ENCODE peak calls at places on chromosomes 13 and 19, in ten cellular contexts. T, B, A, X, O, Y, V, F, H and Z are unnamed samples.

GRCh38 chr19:38197937-38198704 is 25.9 kb downstream of the DPF1 start:
- DNase-seq in F (no peak), V (no peak), T (no peak), A (no peak), B (no peak), X (no peak), Y (no peak), H (no peak), O (no peak), Z (no peak)

GRCh38 chr19:2631213-2631821 is 71.2 kb downstream of the GNG7 start:
- DNase-seq in V (no peak), O (peak; percentile 12), A (no peak), H (no peak), T (peak; percentile 78), B (no peak), Y (no peak), F (no peak), X (no peak), Z (peak; percentile 63)

GRCh38 chr13:113775451-113776145 is 16.6 kb downstream of the TMEM255B start:
- DNase-seq in H (no peak), F (no peak), T (peak; percentile 55), Y (no peak), X (no peak), V (no peak), B (no peak), A (no peak), O (no peak), Z (no peak)

GRCh38 chr13:40781717-40782116 is 7.7 kb upstream of the SLC25A15 start:
- DNase-seq in B (no peak), X (no peak), Y (no peak), A (no peak), T (no peak), O (no peak), F (no peak), V (no peak), H (no peak), Z (no peak)

GRCh38 chr19:44551850-44552249 is 22.4 kb upstream of the CEACAM20 start:
- DNase-seq in T (no peak), X (no peak), B (no peak), V (no peak), H (no peak), A (no peak), F (no peak), O (no peak), Y (no peak), Z (no peak)

GRCh38 chr13:82947121-82948077 is 934.9 kb downstream of the SLITRK1 start:
- DNase-seq in T (no peak), V (no peak), B (no peak), H (no peak), F (peak; percentile 32), Y (no peak), X (no peak), O (peak; percentile 2), A (no peak), Z (no peak)

GRCh38 chr19:31347828-31348314 is 1.4 kb downstream of the TSHZ3 start:
- DNase-seq in Y (no peak), T (no peak), V (no peak), F (no peak), B (no peak), O (peak; percentile 87), X (no peak), H (no peak), A (no peak), Z (no peak)

GRCh38 chr13:109605846-109606245 is 180.5 kb downstream of the IRS2 start:
- DNase-seq in X (no peak), O (no peak), V (no peak), A (no peak), Y (no peak), B (no peak), F (no peak), H (no peak), T (no peak), Z (no peak)

GRCh38 chr13:112586334-112586733 is 1.6 kb downstream of the TUBGCP3 start:
- DNase-seq in H (no peak), V (no peak), Y (no peak), B (no peak), F (no peak), O (no peak), X (no peak), T (no peak), A (no peak), Z (no peak)
- H3K4me3 ChIP-seq in H (peak overlapping the region; percentile 94), V (peak overlapping the region; percentile 94), Y (no peak overlapping the region), B (peak overlapping the region; percentile 90), F (no peak overlapping the region), O (no peak overlapping the region), X (no peak overlapping the region), T (no peak overlapping the region), A (no peak overlapping the region), Z (peak overlapping the region; percentile 97)

GRCh38 chr13:52011690-52012511 is at the start of gene ALG11:
- DNase-seq in O (peak; percentile 97), Y (peak; percentile 100), F (peak; percentile 94), H (peak; percentile 99), T (peak; percentile 98), V (peak; percentile 99), A (peak; percentile 100), X (peak; percentile 99), B (peak; percentile 100), Z (peak; percentile 97)

GRCh38 chr13:52009985-52010384 is 1.3 kb downstream of the ATP7B start:
- DNase-seq in V (no peak), B (no peak), O (no peak), H (no peak), F (no peak), Y (no peak), T (no peak), A (no peak), X (no peak), Z (no peak)

GRCh38 chr13:52006491-52007245 is 4.6 kb downstream of the ATP7B start:
- DNase-seq in O (no peak), Y (no peak), A (no peak), H (no peak), T (no peak), X (no peak), B (no peak), F (no peak), V (no peak), Z (no peak)

GRCh38 chr13:52012512-52012836 is 276 bp downstream of the ALG11 start:
- DNase-seq in B (no peak), A (no peak), X (no peak), O (no peak), H (no peak), Y (no peak), F (no peak), T (no peak), V (no peak), Z (no peak)

DNA sequence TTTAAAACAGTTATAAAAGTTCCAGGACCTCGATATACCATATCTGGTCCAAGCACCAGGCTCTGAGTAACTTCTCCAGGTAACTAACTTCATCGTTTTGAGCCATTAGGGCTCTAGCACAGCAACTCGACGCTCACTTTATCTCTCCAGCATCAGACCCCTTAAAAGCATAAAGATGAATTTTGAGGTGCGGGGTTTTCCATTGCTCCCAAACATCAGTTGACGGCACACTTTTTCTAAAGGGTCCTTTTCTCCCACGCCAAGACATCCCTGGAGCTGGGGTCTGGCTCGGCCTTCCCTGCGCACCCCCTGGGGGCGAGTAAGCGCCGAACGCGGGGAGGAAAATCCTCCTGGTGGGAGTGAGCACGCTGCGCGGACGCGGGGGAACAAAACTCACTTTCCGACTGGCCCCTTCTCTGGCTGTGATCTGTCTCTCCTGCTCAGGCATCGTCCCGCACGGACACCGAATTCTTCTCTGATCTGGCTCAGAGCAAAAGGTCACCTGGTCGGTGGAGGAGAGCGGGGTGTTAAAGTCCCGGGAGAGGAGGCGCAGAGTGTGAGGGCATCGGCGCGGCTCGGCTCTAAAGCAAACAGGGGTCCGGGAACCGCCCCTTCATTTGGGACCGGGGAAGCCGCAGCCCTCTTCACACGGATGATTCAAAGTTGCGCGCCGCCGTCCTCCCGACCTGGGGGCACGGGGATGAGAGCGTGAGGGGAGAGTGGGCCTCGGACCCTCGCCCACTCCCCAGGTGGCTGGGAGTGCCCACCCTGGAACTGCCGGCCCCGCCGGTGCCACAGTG is at the start of gene ATP7B:
- DNase-seq in V (no peak), B (peak; percentile 85), A (no peak), F (no peak), T (peak; percentile 85), X (peak; percentile 10), Y (peak; percentile 23), O (no peak), H (no peak), Z (peak; percentile 20)
- TF ChIP-seq CTCF in V (no peak), B (peak; percentile 49), A (peak; percentile 46), F (peak; percentile 20), T (no peak), X (no peak), Y (no peak), O (peak; percentile 20), H (no peak), Z (no peak)

GRCh38 chr19:10258080-10258710 is 6.2 kb downstream of the MRPL4 start:
- DNase-seq in A (no peak), O (no peak), T (no peak), X (no peak), H (no peak), V (no peak), F (no peak), B (no peak), Y (no peak), Z (no peak)
- H3K36me3 ChIP-seq in A (peaks cover 29% of the 10 kb centered on the region), O (peaks cover 36% of the 10 kb centered on the region), T (peaks cover 61% of the 10 kb centered on the region), X (peaks cover 26% of the 10 kb centered on the region), H (peaks cover 13% of the 10 kb centered on the region), V (no peaks in the 10 kb centered on the region), F (peaks cover 26% of the 10 kb centered on the region), B (peaks cover 45% of the 10 kb centered on the region), Y (peaks cover 61% of the 10 kb centered on the region), Z (peaks cover 34% of the 10 kb centered on the region)

GRCh38 chr13:33110713-33111413 is 94.6 kb downstream of the KL start:
- DNase-seq in B (no peak), V (peak; percentile 28), T (no peak), A (no peak), F (no peak), Y (peak; percentile 67), H (no peak), O (peak; percentile 56), X (no peak), Z (peak; percentile 71)

GRCh38 chr13:33108620-33109019 is 92.4 kb downstream of the KL start:
- DNase-seq in F (no peak), H (no peak), Y (no peak), A (no peak), T (no peak), V (no peak), X (no peak), B (no peak), O (peak; percentile 71), Z (no peak)

GRCh38 chr13:33110386-33110712 is 94.1 kb downstream of the KL start:
- DNase-seq in V (no peak), H (no peak), B (no peak), X (no peak), O (no peak), Y (no peak), A (no peak), F (no peak), T (no peak), Z (no peak)

GRCh38 chr13:33109801-33110200 is 93.6 kb downstream of the KL start:
- DNase-seq in V (no peak), A (no peak), X (no peak), O (no peak), H (no peak), Y (no peak), F (no peak), B (peak; percentile 78), T (no peak), Z (peak; percentile 71)

DNA sequence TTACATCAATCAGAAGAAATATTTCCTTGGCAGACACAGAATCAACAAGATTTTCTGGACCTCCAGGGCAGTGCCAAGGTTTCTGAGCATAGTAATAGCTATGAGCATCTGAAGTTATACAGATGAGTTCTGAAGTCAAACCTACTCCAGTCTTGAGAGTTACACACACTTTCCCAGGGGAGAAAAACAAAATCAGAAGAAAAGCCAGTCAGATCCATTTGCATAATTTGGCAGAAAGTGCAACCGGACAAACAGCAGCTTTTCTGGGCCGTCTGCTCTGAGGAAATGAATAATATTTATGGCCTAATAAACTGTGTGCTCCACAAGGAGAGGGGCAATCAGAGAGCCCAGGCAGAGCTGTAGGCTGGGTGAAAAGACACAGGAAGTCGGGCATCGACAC is 93.1 kb downstream of the KL start:
- DNase-seq in O (no peak), X (no peak), B (no peak), T (no peak), H (no peak), Y (no peak), A (no peak), F (no peak), V (no peak), Z (no peak)
- H3K4me3 ChIP-seq in O (no peak overlapping the region), X (no peak overlapping the region), B (no peak overlapping the region), T (no peak overlapping the region), H (no peak overlapping the region), Y (no peak overlapping the region), A (no peak overlapping the region), F (no peak overlapping the region), V (no peak overlapping the region), Z (peak overlapping the region; percentile 1)